ENCODE peak calls at places on chromosomes 1 and 21, in eight cellular contexts. E is fibroblast of lung; T is A549; Z is CD4-positive, CD25-positive, alpha-beta regulatory T cell; Q is MM.1S; K is body of pancreas; A is SJCRH30; J is GM12878. F is an unnamed sample.

GRCh38 chr1:87513270-87513669 is 184.6 kb downstream of the LMO4 start:
- DNase-seq in E (peak), T (no peak), Z (no peak), Q (no peak), K (no peak), A (peak), J (no peak), F (no peak)

GRCh38 chr1:185316163-185317033 is 645 bp downstream of the IVNS1ABP start:
- DNase-seq in E (peak), T (peak), Z (peak), Q (peak), K (peak), A (peak), J (peak), F (peak)

GRCh38 chr1:108119500-108119899 is 80.6 kb downstream of the SLC25A24 start:
- DNase-seq in E (no peak), T (no peak), Z (no peak), Q (no peak), K (no peak), A (no peak), J (no peak), F (no peak)

GRCh38 chr1:3561801-3562200 is 49.5 kb downstream of the MEGF6 start:
- DNase-seq in E (no peak), T (no peak), Z (no peak), Q (no peak), K (no peak), A (no peak), J (no peak), F (no peak)

GRCh38 chr1:77219166-77219887 is at the start of gene PIGK:
- DNase-seq in E (peak), T (peak), Z (peak), Q (peak), K (peak), A (peak), J (peak), F (peak)

GRCh38 chr1:155913969-155914757 is 3.0 kb upstream of the RIT1 start:
- DNase-seq in E (peak), T (no peak), Z (no peak), Q (no peak), K (no peak), A (no peak), J (no peak), F (no peak)

GRCh38 chr1:201295861-201296260 is 12.6 kb downstream of the PKP1 start:
- DNase-seq in E (peak), T (peak), Z (no peak), Q (no peak), K (no peak), A (peak), J (no peak), F (peak)

GRCh38 chr1:11648039-11648438 is 6.2 kb downstream of the FBXO2 start:
- DNase-seq in E (no peak), T (no peak), Z (no peak), Q (no peak), K (peak), A (peak), J (no peak), F (no peak)

GRCh38 chr1:226995064-226995965 is 55.2 kb downstream of the COQ8A start:
- DNase-seq in E (no peak), T (no peak), Z (no peak), Q (no peak), K (no peak), A (no peak), J (peak), F (no peak)

GRCh38 chr1:116561563-116561962 is 9.3 kb downstream of the CD58 start:
- DNase-seq in E (no peak), T (no peak), Z (no peak), Q (no peak), K (no peak), A (no peak), J (no peak), F (no peak)

GRCh38 chr1:5513891-5514515 is 478.2 kb downstream of the NPHP4 start:
- DNase-seq in E (no peak), T (no peak), Z (no peak), Q (no peak), K (peak), A (no peak), J (no peak), F (no peak)

GRCh38 chr1:115832651-115833050 is 8.3 kb downstream of the NHLH2 start:
- DNase-seq in E (no peak), T (no peak), Z (no peak), Q (no peak), K (no peak), A (no peak), J (no peak), F (no peak)

GRCh38 chr1:145985502-145986439 is 10.6 kb downstream of the TXNIP start:
- DNase-seq in E (peak), T (peak), Z (no peak), Q (no peak), K (peak), A (peak), J (no peak), F (peak)

GRCh38 chr1:42815938-42816599 is 853 bp upstream of the ERMAP start:
- DNase-seq in E (peak), T (no peak), Z (no peak), Q (peak), K (no peak), A (no peak), J (no peak), F (no peak)

GRCh38 chr1:7491818-7492173 is 279.3 kb upstream of the VAMP3 start:
- DNase-seq in E (no peak), T (no peak), Z (no peak), Q (no peak), K (no peak), A (no peak), J (no peak), F (no peak)

GRCh38 chr21:34372321-34372720 is 3.0 kb upstream of the SMIM11 start:
- DNase-seq in E (no peak), T (no peak), Z (no peak), Q (no peak), K (no peak), A (no peak), J (no peak), F (no peak)

GRCh38 chr1:203089651-203090045 is 3.8 kb upstream of the MYOG start:
- DNase-seq in E (no peak), T (no peak), Z (no peak), Q (no peak), K (no peak), A (peak), J (no peak), F (peak)

GRCh38 chr1:185483647-185484450 is 166.8 kb upstream of the IVNS1ABP start:
- DNase-seq in E (peak), T (peak), Z (no peak), Q (no peak), K (no peak), A (peak), J (no peak), F (peak)

GRCh38 chr21:42496120-42496838 is at the start of gene RSPH1:
- DNase-seq in E (peak), T (peak), Z (peak), Q (peak), K (peak), A (peak), J (peak), F (peak)

GRCh38 chr21:42498012-42498411 is 2.0 kb upstream of the RSPH1 start:
- DNase-seq in E (no peak), T (no peak), Z (no peak), Q (no peak), K (no peak), A (no peak), J (no peak), F (no peak)

GRCh38 chr21:42495765-42496119 is 282 bp downstream of the RSPH1 start:
- DNase-seq in E (peak), T (no peak), Z (no peak), Q (no peak), K (peak), A (no peak), J (no peak), F (no peak)

GRCh38 chr21:42495027-42495426 is 997 bp downstream of the RSPH1 start:
- DNase-seq in E (no peak), T (no peak), Z (no peak), Q (no peak), K (no peak), A (no peak), J (no peak), F (no peak)

GRCh38 chr21:42496839-42497202 is 797 bp upstream of the RSPH1 start:
- DNase-seq in E (peak), T (peak), Z (no peak), Q (peak), K (peak), A (no peak), J (no peak), F (no peak)
- H3K4me3 ChIP-seq in E (peak), T (peak), Z (peak), Q (peak), K (no peak), A (peak), J (peak), F (peak)

DNA sequence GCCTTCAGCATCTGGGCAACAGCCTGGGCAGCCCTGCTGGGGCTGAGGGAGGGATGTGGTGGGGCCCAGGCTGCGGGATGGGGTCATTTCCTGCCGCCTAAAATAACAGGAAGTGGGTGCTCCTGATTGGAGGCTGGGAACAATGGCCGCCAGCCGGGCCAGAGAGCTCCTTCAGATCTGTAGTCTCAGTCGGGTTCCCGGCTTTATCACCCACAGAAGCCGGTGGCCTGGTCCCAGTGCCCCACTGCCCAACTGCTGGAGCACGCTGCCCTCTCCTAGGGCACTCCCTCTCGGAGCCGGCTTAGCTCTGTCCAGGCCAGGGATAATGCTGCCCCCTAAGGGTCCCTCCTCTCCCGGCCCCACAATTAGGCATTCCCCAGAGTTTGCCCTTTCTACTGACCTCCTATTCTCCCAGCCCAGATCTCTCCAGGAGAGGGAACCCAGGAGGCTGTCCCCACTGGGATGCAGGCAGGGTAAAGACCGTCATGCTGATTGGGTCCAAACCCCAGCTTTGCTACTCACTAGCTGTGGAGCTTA is 5.1 kb downstream of the MAP7D1 start:
- DNase-seq in E (peak), T (peak), Z (peak), Q (peak), K (peak), A (peak), J (no peak), F (no peak)
- H3K4me3 ChIP-seq in E (peak), T (peak), Z (peak), Q (peak), K (no peak), A (peak), J (peak), F (peak)

DNA sequence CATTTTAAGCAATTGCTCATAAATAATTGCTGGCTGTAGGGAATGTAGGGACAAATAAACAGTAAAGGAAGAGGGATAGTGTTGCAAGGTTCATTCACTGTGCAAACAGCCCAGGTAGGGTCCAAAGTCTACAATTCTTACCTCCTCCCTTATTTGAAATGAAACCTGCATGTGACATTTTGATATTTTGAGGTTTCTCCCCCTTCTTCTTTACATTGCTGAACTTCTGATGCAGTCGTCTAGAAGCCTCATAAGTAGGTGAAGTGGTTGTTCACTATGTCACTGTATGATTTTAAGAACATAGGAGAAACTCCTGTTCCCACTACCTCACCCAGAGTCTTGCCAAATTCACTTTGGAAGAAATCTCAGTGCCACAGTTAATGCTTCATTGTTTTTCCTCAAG is 16.1 kb downstream of the F5 start:
- DNase-seq in E (no peak), T (no peak), Z (no peak), Q (no peak), K (peak), A (no peak), J (no peak), F (no peak)
- H3K4me3 ChIP-seq in E (no peak), T (no peak), Z (no peak), Q (no peak), K (no peak), A (no peak), J (no peak), F (no peak)

DNA sequence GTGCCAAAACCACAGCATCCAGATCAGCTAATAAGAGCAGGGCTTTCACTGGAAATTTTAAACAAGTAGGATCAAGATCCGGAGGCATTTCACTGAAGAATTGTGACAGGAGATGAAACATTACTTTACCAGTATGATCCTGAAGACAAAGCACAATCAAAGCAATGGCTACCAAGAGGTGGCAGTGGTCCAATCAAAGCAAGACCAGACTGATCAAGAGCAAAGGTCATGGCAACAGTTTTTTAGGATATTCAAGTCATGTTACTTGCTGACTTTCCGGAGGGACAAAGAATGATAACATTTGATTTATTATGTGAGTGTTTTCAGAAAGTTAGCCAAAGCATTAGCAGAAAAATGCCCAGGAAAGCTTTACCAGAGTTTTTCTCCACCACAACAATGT is 8.2 kb downstream of the ZSWIM5 start:
- DNase-seq in E (no peak), T (no peak), Z (no peak), Q (no peak), K (peak), A (no peak), J (no peak), F (no peak)
- H3K4me3 ChIP-seq in E (no peak), T (no peak), Z (no peak), Q (no peak), K (no peak), A (no peak), J (no peak), F (no peak)

GRCh38 chr1:65308781-65309316 is 494 bp upstream of the DNAJC6 start:
- DNase-seq in E (no peak), T (no peak), Z (no peak), Q (no peak), K (no peak), A (no peak), J (no peak), F (no peak)
- H3K4me3 ChIP-seq in E (no peak), T (peak), Z (no peak), Q (no peak), K (peak), A (no peak), J (no peak), F (peak)

GRCh38 chr1:40784141-40784770 is 669 bp downstream of the KCNQ4 start:
- DNase-seq in E (no peak), T (no peak), Z (no peak), Q (no peak), K (peak), A (no peak), J (no peak), F (no peak)
- H3K4me3 ChIP-seq in E (no peak), T (peak), Z (no peak), Q (no peak), K (no peak), A (no peak), J (peak), F (peak)

F was measured in skeletal muscle cell.